ENCODE peak calls at places on chromosomes 7 and 10, in ten cellular contexts. A is Peyer's patch, C is tibial nerve, V is HCT116, P is uterus, Z is ovary, T is IMR-90, O is gastrocnemius medialis, W is A549, N is GM12878. U is an unnamed sample.

GRCh38 chr7:92421676-92422435 is 25.4 kb upstream of the GATAD1 start:
- DNase-seq in T (peak; percentile 15), Z (no peak), V (no peak), C (no peak), O (no peak), P (no peak), A (no peak), N (no peak), W (no peak), U (no peak)

GRCh38 chr7:22411977-22412693 is 55.2 kb upstream of the RAPGEF5 start:
- DNase-seq in N (no peak), Z (no peak), O (no peak), P (no peak), W (no peak), C (no peak), A (no peak), V (no peak), T (no peak), U (no peak)

GRCh38 chr10:2925631-2926030 is 141.7 kb upstream of the PFKP start:
- DNase-seq in Z (no peak), A (peak; percentile 54), O (no peak), P (peak; percentile 32), N (no peak), C (peak; percentile 44), W (no peak), T (peak; percentile 40), V (no peak), U (peak; percentile 61)

GRCh38 chr10:130487562-130487961 is 351.4 kb downstream of the GLRX3 start:
- DNase-seq in V (no peak), C (no peak), T (no peak), A (no peak), W (no peak), P (no peak), O (no peak), Z (no peak), N (no peak), U (no peak)

GRCh38 chr7:153027904-153028303 is 268.4 kb downstream of the ACTR3B start:
- DNase-seq in P (no peak), A (no peak), N (no peak), Z (no peak), C (no peak), T (no peak), W (no peak), O (no peak), V (no peak), U (no peak)

GRCh38 chr7:131338990-131339389 is 11.3 kb downstream of the MKLN1 start:
- DNase-seq in W (no peak), T (no peak), V (no peak), Z (no peak), N (no peak), A (peak; percentile 64), C (no peak), P (no peak), O (no peak), U (no peak)

GRCh38 chr7:1602386-1602785 is 32.6 kb upstream of the PSMG3 start:
- DNase-seq in T (no peak), W (no peak), P (no peak), V (no peak), Z (no peak), A (no peak), O (no peak), N (no peak), C (no peak), U (no peak)

GRCh38 chr7:24025094-24025493 is 258.9 kb upstream of the NPY start:
- DNase-seq in N (no peak), A (no peak), P (no peak), V (no peak), O (no peak), Z (no peak), W (no peak), T (peak; percentile 8), C (no peak), U (no peak)

GRCh38 chr7:73703225-73703624 is 16.2 kb downstream of the STX1A start:
- DNase-seq in V (no peak), O (no peak), Z (peak; percentile 50), P (no peak), C (no peak), N (no peak), T (no peak), W (no peak), A (no peak), U (no peak)

GRCh38 chr10:101155896-101156295 is 24.8 kb downstream of the TLX1 start:
- DNase-seq in Z (no peak), W (no peak), P (no peak), T (no peak), A (no peak), V (no peak), N (no peak), O (no peak), C (no peak), U (no peak)

GRCh38 chr7:104956753-104957450 is 57.1 kb upstream of the KMT2E start:
- DNase-seq in A (no peak), T (peak; percentile 98), N (peak; percentile 77), O (no peak), P (no peak), C (no peak), V (no peak), W (no peak), Z (no peak), U (no peak)

GRCh38 chr7:104950754-104951153 is 63.3 kb upstream of the KMT2E start:
- DNase-seq in Z (no peak), A (no peak), T (no peak), W (no peak), N (no peak), V (no peak), P (no peak), C (no peak), O (no peak), U (no peak)

GRCh38 chr7:104958278-104958903 is 55.6 kb upstream of the KMT2E start:
- DNase-seq in Z (no peak), A (no peak), C (no peak), T (peak; percentile 81), V (no peak), W (no peak), P (no peak), N (no peak), O (no peak), U (no peak)

GRCh38 chr7:104951546-104951945 is 62.5 kb upstream of the KMT2E start:
- DNase-seq in N (no peak), T (peak; percentile 73), A (no peak), W (no peak), Z (no peak), C (no peak), O (no peak), V (no peak), P (no peak), U (no peak)

GRCh38 chr7:104955276-104955675 is 58.7 kb upstream of the KMT2E start:
- DNase-seq in O (no peak), N (no peak), Z (no peak), A (no peak), V (no peak), P (no peak), T (no peak), W (no peak), C (no peak), U (no peak)
- TF ChIP-seq CTCF in O (no peak), N (no peak), Z (no peak), A (no peak), V (no peak), P (no peak), T (no peak), W (no peak), C (no peak), U (no peak)

DNA sequence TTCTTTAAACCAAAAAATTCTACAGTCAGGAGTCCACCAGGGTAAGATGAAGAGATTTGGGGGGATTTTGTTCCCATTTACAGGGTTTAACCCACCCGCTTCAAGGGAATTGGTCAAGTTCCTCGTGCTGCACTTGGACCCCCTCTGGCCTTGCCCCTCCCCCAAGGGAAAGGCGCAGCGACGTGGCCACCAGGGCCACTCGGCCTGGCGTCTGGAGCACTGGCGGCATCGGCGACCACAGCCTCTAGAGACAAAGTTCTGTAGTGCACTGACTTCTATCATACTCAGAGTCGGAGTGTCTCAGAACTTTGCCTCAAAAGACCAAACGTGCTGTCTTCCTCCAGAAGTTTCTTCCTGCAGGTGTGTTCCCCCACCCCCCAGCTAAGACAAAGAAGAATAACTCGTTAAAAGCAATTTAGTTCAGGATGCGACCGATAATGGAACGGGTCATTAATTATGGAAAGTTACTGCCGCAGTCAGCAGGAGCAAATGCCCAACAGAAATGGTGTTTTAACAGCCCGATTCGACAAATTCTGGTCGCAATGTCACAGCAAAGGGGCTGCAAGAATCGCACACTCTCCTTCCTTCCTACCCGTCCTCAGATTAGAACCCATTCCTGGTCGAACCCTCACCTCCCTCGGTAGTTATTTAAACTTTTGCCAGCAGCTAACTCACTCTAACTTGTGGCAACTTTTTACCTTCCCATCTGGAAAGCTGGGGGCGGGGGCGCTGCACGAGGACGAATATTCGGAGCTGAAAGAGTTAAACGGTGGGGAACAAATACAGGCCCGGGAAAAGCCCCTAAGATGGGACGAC is 202.1 kb upstream of the NFE2L3 start:
- DNase-seq in C (no peak), N (no peak), V (no peak), P (no peak), W (no peak), A (peak; percentile 62), Z (peak; percentile 34), T (no peak), O (no peak), U (peak; percentile 61)
- TF ChIP-seq POLR2A in C (no peak), N (peak; percentile 66), V (no peak), P (no peak), W (no peak), A (no peak), Z (no peak), T (no peak), O (no peak), U (no peak)

GRCh38 chr10:74514322-74514721 is 312.1 kb upstream of the KAT6B start:
- DNase-seq in A (no peak), V (no peak), C (no peak), Z (no peak), P (no peak), W (no peak), T (no peak), O (no peak), N (no peak), U (no peak)

GRCh38 chr10:74510594-74510993 is 315.8 kb upstream of the KAT6B start:
- DNase-seq in W (no peak), Z (no peak), V (no peak), O (no peak), C (no peak), A (no peak), T (no peak), P (no peak), N (no peak), U (peak; percentile 29)

GRCh38 chr10:74511051-74511450 is 315.3 kb upstream of the KAT6B start:
- DNase-seq in W (no peak), T (no peak), C (no peak), P (no peak), N (no peak), V (no peak), A (no peak), Z (no peak), O (no peak), U (no peak)
- H3K9me3 ChIP-seq in W (peaks cover 31% of the 10 kb centered on the region), T (peaks cover 7% of the 10 kb centered on the region), C (no peaks in the 10 kb centered on the region), P (peaks cover 6% of the 10 kb centered on the region), N (peaks cover 23% of the 10 kb centered on the region), V (peaks cover 3% of the 10 kb centered on the region), A (peaks cover 17% of the 10 kb centered on the region), Z (no peaks in the 10 kb centered on the region), O (no peaks in the 10 kb centered on the region), U (peaks cover 12% of the 10 kb centered on the region)

DNA sequence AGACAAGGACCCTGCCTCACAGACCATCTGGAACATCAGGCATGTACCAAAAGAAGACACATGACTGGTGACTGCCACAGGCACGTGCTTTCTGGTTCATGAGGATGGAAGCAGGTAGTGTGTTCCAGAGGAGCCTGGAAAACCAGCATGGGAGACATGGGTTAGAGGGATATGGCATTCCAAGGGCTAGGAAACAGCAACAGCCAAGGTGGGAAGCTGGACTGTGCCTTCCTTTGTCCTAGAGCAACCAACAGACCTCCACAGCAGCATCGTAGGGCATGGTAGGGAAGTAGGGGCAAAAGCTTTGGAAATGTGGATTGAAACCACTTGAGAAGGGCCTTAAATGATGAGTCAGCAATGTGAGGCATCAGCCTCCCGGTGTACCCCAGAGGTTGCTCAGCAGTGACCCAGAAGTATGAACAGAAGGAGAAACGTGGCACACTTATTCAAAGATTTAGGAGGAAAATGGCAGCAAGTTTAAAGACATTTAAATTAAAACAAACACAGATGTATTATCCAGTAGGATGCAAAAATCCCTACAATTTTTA is 51.0 kb downstream of the PRLHR start:
- DNase-seq in N (no peak), Z (no peak), A (no peak), W (no peak), P (no peak), T (no peak), C (no peak), O (no peak), V (no peak), U (no peak)
- TF ChIP-seq CTCF in N (no peak), Z (no peak), A (no peak), W (no peak), P (no peak), T (no peak), C (no peak), O (no peak), V (no peak), U (no peak)

U was measured in adrenal gland.